ENCODE peak calls at places on chromosomes 5 and 9, in ten cellular contexts. One of them, this sample, is unnamed.

GRCh38 chr5:177509361-177509951 is at the start of gene DOK3:
- DNase-seq in HCT116: no peak
- DNase-seq in uterus: no peak
- DNase-seq in Peyer's patch: no peak
- DNase-seq in A549: no peak
- DNase-seq in kidney epithelial cell: no peak
- DNase-seq in adipocyte: no peak
- DNase-seq in fibroblast of lung: no peak
- DNase-seq in Karpas-422: peak
- DNase-seq in bronchial epithelial cell: no peak
- DNase-seq in this sample: no peak

GRCh38 chr5:157541452-157542118 is 34.0 kb downstream of the ADAM19 start:
- DNase-seq in fibroblast of lung: no peak
- DNase-seq in bronchial epithelial cell: no peak
- DNase-seq in kidney epithelial cell: no peak
- DNase-seq in HCT116: no peak
- DNase-seq in A549: no peak
- DNase-seq in uterus: no peak
- DNase-seq in Karpas-422: no peak
- DNase-seq in Peyer's patch: no peak
- DNase-seq in adipocyte: no peak
- DNase-seq in this sample: no peak

GRCh38 chr5:86757824-86758223 is 140.1 kb downstream of the COX7C start:
- DNase-seq in bronchial epithelial cell: peak
- DNase-seq in Karpas-422: no peak
- DNase-seq in uterus: no peak
- DNase-seq in fibroblast of lung: peak
- DNase-seq in Peyer's patch: no peak
- DNase-seq in A549: no peak
- DNase-seq in HCT116: peak
- DNase-seq in adipocyte: no peak
- DNase-seq in kidney epithelial cell: no peak
- DNase-seq in this sample: no peak

GRCh38 chr9:77847626-77848025 is 184.0 kb downstream of the GNAQ start:
- DNase-seq in uterus: no peak
- DNase-seq in bronchial epithelial cell: peak
- DNase-seq in adipocyte: no peak
- DNase-seq in HCT116: no peak
- DNase-seq in A549: no peak
- DNase-seq in kidney epithelial cell: no peak
- DNase-seq in fibroblast of lung: no peak
- DNase-seq in Peyer's patch: no peak
- DNase-seq in Karpas-422: no peak
- DNase-seq in this sample: no peak

GRCh38 chr9:124122813-124123462 is 111.4 kb downstream of the LHX2 start:
- DNase-seq in A549: no peak
- DNase-seq in fibroblast of lung: no peak
- DNase-seq in kidney epithelial cell: no peak
- DNase-seq in adipocyte: peak
- DNase-seq in HCT116: no peak
- DNase-seq in bronchial epithelial cell: no peak
- DNase-seq in Karpas-422: peak
- DNase-seq in Peyer's patch: no peak
- DNase-seq in uterus: no peak
- DNase-seq in this sample: peak

GRCh38 chr9:102354041-102354440 is 615.6 kb upstream of the GRIN3A start:
- DNase-seq in bronchial epithelial cell: peak
- DNase-seq in HCT116: no peak
- DNase-seq in Peyer's patch: no peak
- DNase-seq in kidney epithelial cell: no peak
- DNase-seq in A549: no peak
- DNase-seq in uterus: no peak
- DNase-seq in Karpas-422: no peak
- DNase-seq in adipocyte: no peak
- DNase-seq in fibroblast of lung: no peak
- DNase-seq in this sample: no peak

GRCh38 chr9:92652461-92652860 is 17.5 kb downstream of the IPPK start:
- DNase-seq in uterus: no peak
- DNase-seq in Karpas-422: no peak
- DNase-seq in fibroblast of lung: no peak
- DNase-seq in kidney epithelial cell: no peak
- DNase-seq in HCT116: no peak
- DNase-seq in A549: no peak
- DNase-seq in Peyer's patch: no peak
- DNase-seq in adipocyte: peak
- DNase-seq in bronchial epithelial cell: no peak
- DNase-seq in this sample: no peak

GRCh38 chr5:95591490-95591901 is 28.4 kb upstream of the GPR150 start:
- DNase-seq in HCT116: peak
- DNase-seq in uterus: no peak
- DNase-seq in adipocyte: peak
- DNase-seq in fibroblast of lung: peak
- DNase-seq in kidney epithelial cell: peak
- DNase-seq in A549: peak
- DNase-seq in bronchial epithelial cell: peak
- DNase-seq in Peyer's patch: no peak
- DNase-seq in Karpas-422: no peak
- DNase-seq in this sample: peak

GRCh38 chr9:21324040-21324439 is 11.2 kb downstream of the KLHL9 start:
- DNase-seq in Karpas-422: no peak
- DNase-seq in adipocyte: no peak
- DNase-seq in kidney epithelial cell: no peak
- DNase-seq in HCT116: no peak
- DNase-seq in bronchial epithelial cell: no peak
- DNase-seq in Peyer's patch: no peak
- DNase-seq in uterus: no peak
- DNase-seq in A549: no peak
- DNase-seq in fibroblast of lung: no peak
- DNase-seq in this sample: no peak

GRCh38 chr5:53944981-53945380 is 365.4 kb downstream of the ARL15 start:
- DNase-seq in Karpas-422: no peak
- DNase-seq in adipocyte: no peak
- DNase-seq in kidney epithelial cell: peak
- DNase-seq in fibroblast of lung: peak
- DNase-seq in bronchial epithelial cell: peak
- DNase-seq in HCT116: no peak
- DNase-seq in uterus: no peak
- DNase-seq in Peyer's patch: no peak
- DNase-seq in A549: peak
- DNase-seq in this sample: no peak

GRCh38 chr9:121574771-121575519 is 75.3 kb upstream of the GGTA1 start:
- DNase-seq in Karpas-422: no peak
- DNase-seq in A549: no peak
- DNase-seq in kidney epithelial cell: no peak
- DNase-seq in Peyer's patch: no peak
- DNase-seq in adipocyte: no peak
- DNase-seq in fibroblast of lung: no peak
- DNase-seq in uterus: no peak
- DNase-seq in HCT116: no peak
- DNase-seq in bronchial epithelial cell: no peak
- DNase-seq in this sample: no peak

GRCh38 chr9:121577201-121577600 is 74.2 kb upstream of the DAB2IP start:
- DNase-seq in HCT116: no peak
- DNase-seq in uterus: no peak
- DNase-seq in Peyer's patch: no peak
- DNase-seq in fibroblast of lung: no peak
- DNase-seq in adipocyte: no peak
- DNase-seq in kidney epithelial cell: no peak
- DNase-seq in A549: no peak
- DNase-seq in Karpas-422: no peak
- DNase-seq in bronchial epithelial cell: no peak
- DNase-seq in this sample: no peak

GRCh38 chr9:121576281-121577075 is 75.0 kb upstream of the DAB2IP start:
- DNase-seq in A549: no peak
- DNase-seq in HCT116: no peak
- DNase-seq in fibroblast of lung: no peak
- DNase-seq in kidney epithelial cell: no peak
- DNase-seq in bronchial epithelial cell: no peak
- DNase-seq in adipocyte: no peak
- DNase-seq in Peyer's patch: no peak
- DNase-seq in Karpas-422: no peak
- DNase-seq in uterus: no peak
- DNase-seq in this sample: no peak

GRCh38 chr9:121572581-121572980 is 72.9 kb upstream of the GGTA1 start:
- DNase-seq in uterus: no peak
- DNase-seq in Karpas-422: no peak
- DNase-seq in Peyer's patch: no peak
- DNase-seq in kidney epithelial cell: no peak
- DNase-seq in adipocyte: no peak
- DNase-seq in HCT116: no peak
- DNase-seq in bronchial epithelial cell: no peak
- DNase-seq in A549: no peak
- DNase-seq in fibroblast of lung: no peak
- DNase-seq in this sample: no peak

GRCh38 chr9:121573717-121574485 is 74.3 kb upstream of the GGTA1 start:
- DNase-seq in A549: no peak
- DNase-seq in HCT116: no peak
- DNase-seq in uterus: no peak
- DNase-seq in Karpas-422: no peak
- DNase-seq in kidney epithelial cell: no peak
- DNase-seq in bronchial epithelial cell: no peak
- DNase-seq in adipocyte: no peak
- DNase-seq in Peyer's patch: no peak
- DNase-seq in fibroblast of lung: no peak
- DNase-seq in this sample: no peak
- H3K4me3 ChIP-seq in A549: no peak
- H3K4me3 ChIP-seq in HCT116: no peak
- H3K4me3 ChIP-seq in uterus: no peak
- H3K4me3 ChIP-seq in Karpas-422: no peak
- H3K4me3 ChIP-seq in kidney epithelial cell: no peak
- H3K4me3 ChIP-seq in bronchial epithelial cell: no peak
- H3K4me3 ChIP-seq in adipocyte: no peak
- H3K4me3 ChIP-seq in Peyer's patch: no peak
- H3K4me3 ChIP-seq in fibroblast of lung: no peak
- H3K4me3 ChIP-seq in this sample: no peak

DNA sequence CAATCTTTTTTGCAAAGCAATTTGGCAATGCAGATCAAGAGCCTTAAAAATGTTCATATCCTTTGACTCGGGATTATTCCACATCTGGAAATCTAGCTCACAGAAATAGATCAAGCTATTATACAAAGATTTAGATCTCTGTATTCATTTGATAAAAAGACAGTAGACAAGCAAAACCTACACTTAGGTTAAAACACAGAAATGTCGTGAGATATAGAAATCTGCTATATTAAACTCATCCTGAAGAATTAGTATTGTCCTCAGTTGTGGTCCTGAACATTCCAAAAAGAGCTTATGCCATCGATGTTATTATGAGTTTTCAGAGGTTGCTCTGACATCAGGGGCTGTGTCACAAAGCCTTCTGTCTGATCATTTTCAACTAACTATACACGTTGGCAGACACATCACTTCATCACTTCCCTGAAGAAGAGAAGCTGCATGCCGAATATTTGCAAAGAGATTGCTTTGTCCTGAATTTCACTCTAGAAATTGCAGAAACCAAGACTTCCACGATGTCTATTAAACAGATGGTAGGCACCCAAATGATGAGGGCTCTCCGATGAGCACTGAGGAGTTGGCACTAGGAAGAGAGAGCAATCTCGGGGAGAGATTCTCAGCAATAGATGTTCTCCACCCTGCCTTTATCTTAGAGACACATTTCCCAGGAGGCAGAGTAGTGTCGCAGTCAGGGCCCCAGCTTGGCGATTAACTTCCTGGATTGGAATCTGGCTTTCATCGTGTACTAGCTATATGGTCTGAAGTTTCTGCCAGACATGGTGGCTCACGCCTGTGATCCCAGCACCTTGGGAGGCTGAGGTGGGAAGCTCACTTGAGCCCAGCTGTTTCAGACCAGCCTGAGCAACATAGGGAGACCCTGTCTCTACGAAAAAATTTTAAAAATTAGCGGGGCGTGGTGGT is 1.9 kb upstream of the UBTD2 start:
- DNase-seq in bronchial epithelial cell: no peak
- DNase-seq in A549: no peak
- DNase-seq in kidney epithelial cell: no peak
- DNase-seq in Peyer's patch: no peak
- DNase-seq in Karpas-422: no peak
- DNase-seq in fibroblast of lung: no peak
- DNase-seq in HCT116: no peak
- DNase-seq in uterus: no peak
- DNase-seq in adipocyte: peak
- DNase-seq in this sample: no peak
- H3K4me3 ChIP-seq in bronchial epithelial cell: no peak
- H3K4me3 ChIP-seq in A549: no peak
- H3K4me3 ChIP-seq in kidney epithelial cell: no peak
- H3K4me3 ChIP-seq in Peyer's patch: no peak
- H3K4me3 ChIP-seq in Karpas-422: no peak
- H3K4me3 ChIP-seq in fibroblast of lung: no peak
- H3K4me3 ChIP-seq in HCT116: no peak
- H3K4me3 ChIP-seq in uterus: no peak
- H3K4me3 ChIP-seq in adipocyte: peak
- H3K4me3 ChIP-seq in this sample: no peak

DNA sequence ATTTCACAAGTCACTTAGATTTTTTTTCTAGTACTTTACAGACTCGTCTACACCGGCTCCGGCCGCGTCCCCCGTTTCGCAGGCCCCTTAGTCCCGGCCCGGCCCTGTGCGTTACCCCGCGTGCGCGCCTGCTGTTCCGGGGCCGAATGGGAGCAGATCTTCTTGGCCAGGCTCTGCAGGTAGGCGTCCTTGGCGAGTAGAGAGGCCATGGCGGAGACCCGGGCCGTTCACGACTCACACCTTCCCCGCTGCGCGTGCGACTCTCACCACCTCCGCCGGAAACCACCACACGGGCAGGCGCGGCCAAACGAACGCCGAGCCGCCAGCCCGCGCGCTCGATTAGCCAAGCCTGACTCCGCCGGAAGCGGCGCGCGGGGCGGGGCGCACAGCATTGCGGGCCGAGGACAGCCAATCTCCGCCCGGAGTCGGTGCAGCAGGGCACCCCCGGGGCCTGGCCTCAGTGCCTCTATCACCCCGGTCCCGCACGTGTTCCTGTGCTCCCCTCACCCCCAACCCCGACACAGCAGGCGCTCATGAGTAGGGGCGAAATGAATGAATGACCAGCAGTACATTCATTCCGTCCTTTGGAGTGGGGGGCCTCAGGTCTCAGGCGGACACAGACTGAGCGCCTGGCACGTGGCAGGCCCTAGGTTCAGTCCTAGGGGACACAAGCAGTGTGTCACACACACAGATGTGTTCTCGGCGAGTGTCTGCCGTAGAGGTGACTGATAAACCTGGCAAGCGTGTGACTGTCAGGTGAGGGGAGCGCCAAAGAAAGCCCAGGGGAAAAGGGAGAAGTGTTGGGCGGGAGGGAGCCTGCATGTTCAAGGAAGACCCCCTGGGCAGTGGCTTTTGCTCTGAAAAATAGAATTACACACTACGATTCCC is at the start of gene SURF6:
- DNase-seq in Karpas-422: peak
- DNase-seq in HCT116: peak
- DNase-seq in fibroblast of lung: peak
- DNase-seq in kidney epithelial cell: peak
- DNase-seq in Peyer's patch: peak
- DNase-seq in uterus: peak
- DNase-seq in adipocyte: peak
- DNase-seq in bronchial epithelial cell: peak
- DNase-seq in A549: peak
- DNase-seq in this sample: peak
- H3K4me3 ChIP-seq in Karpas-422: peak
- H3K4me3 ChIP-seq in HCT116: peak
- H3K4me3 ChIP-seq in fibroblast of lung: peak
- H3K4me3 ChIP-seq in kidney epithelial cell: peak
- H3K4me3 ChIP-seq in Peyer's patch: peak
- H3K4me3 ChIP-seq in uterus: peak
- H3K4me3 ChIP-seq in adipocyte: peak
- H3K4me3 ChIP-seq in bronchial epithelial cell: peak
- H3K4me3 ChIP-seq in A549: peak
- H3K4me3 ChIP-seq in this sample: peak

GRCh38 chr5:41408676-41409443 is 101.5 kb downstream of the PLCXD3 start:
- DNase-seq in HCT116: no peak
- DNase-seq in A549: no peak
- DNase-seq in uterus: no peak
- DNase-seq in kidney epithelial cell: no peak
- DNase-seq in adipocyte: peak
- DNase-seq in Karpas-422: no peak
- DNase-seq in Peyer's patch: peak
- DNase-seq in fibroblast of lung: peak
- DNase-seq in bronchial epithelial cell: peak
- DNase-seq in this sample: peak
- H3K4me3 ChIP-seq in HCT116: no peak
- H3K4me3 ChIP-seq in A549: no peak
- H3K4me3 ChIP-seq in uterus: no peak
- H3K4me3 ChIP-seq in kidney epithelial cell: no peak
- H3K4me3 ChIP-seq in adipocyte: no peak
- H3K4me3 ChIP-seq in Karpas-422: no peak
- H3K4me3 ChIP-seq in Peyer's patch: no peak
- H3K4me3 ChIP-seq in fibroblast of lung: no peak
- H3K4me3 ChIP-seq in bronchial epithelial cell: no peak
- H3K4me3 ChIP-seq in this sample: no peak

This sample was measured in BJ.